ENCODE peak calls at places on chromosomes 3 and 15, in eight cellular contexts. G is IMR-90, Z is neural progenitor cell, B is heart left ventricle, Y is mesenchymal stem cell, Q is GM23338, C is H1, P is NT2/D1. D is an unnamed sample. For H3K4me1, the result is how much of the 10 kb centered on the place peaks cover.

GRCh38 chr15:45642203-45642932 is 7.5 kb downstream of the SQOR start:
- DNase-seq in G (peak), Z (no peak), B (no peak), Y (peak), Q (no peak), C (no peak), P (no peak), D (no peak)

GRCh38 chr3:20999661-21000060 is 751.3 kb downstream of the ZNF385D start:
- DNase-seq in G (no peak), Z (no peak), B (no peak), Y (no peak), Q (no peak), C (no peak), P (no peak), D (no peak)

GRCh38 chr15:80991446-80991845 is 1.8 kb upstream of the MESD start:
- DNase-seq in G (peak), Z (no peak), B (no peak), Y (peak), Q (no peak), C (no peak), P (no peak), D (no peak)

GRCh38 chr3:178084938-178085816 is 451.1 kb upstream of the KCNMB2 start:
- DNase-seq in G (peak), Z (peak), B (peak), Y (peak), Q (peak), C (peak), P (peak), D (peak)

GRCh38 chr3:129656659-129657247 is 50.3 kb upstream of the PLXND1 start:
- DNase-seq in G (no peak), Z (no peak), B (no peak), Y (no peak), Q (peak), C (no peak), P (no peak), D (peak)

GRCh38 chr3:51682526-51682925 is 11.5 kb downstream of the TEX264 start:
- DNase-seq in G (no peak), Z (no peak), B (peak), Y (no peak), Q (no peak), C (no peak), P (no peak), D (no peak)

GRCh38 chr3:31704651-31705179 is 172.0 kb downstream of the STT3B start:
- DNase-seq in G (peak), Z (no peak), B (peak), Y (peak), Q (no peak), C (no peak), P (no peak), D (peak)

GRCh38 chr15:27017168-27017809 is 46.3 kb downstream of the GABRG3 start:
- DNase-seq in G (peak), Z (peak), B (no peak), Y (peak), Q (peak), C (peak), P (peak), D (peak)

GRCh38 chr3:41094351-41094750 is 105.0 kb upstream of the CTNNB1 start:
- DNase-seq in G (no peak), Z (no peak), B (no peak), Y (no peak), Q (no peak), C (no peak), P (no peak), D (no peak)

GRCh38 chr15:52651868-52652267 is 27.3 kb downstream of the ATOSA start:
- DNase-seq in G (peak), Z (peak), B (peak), Y (peak), Q (peak), C (no peak), P (no peak), D (peak)

GRCh38 chr3:32347286-32348125 is 44.1 kb upstream of the CMTM7 start:
- DNase-seq in G (no peak), Z (no peak), B (peak), Y (no peak), Q (peak), C (no peak), P (no peak), D (no peak)

GRCh38 chr15:90836296-90836871 is 32.0 kb upstream of the FURIN start:
- DNase-seq in G (peak), Z (no peak), B (no peak), Y (peak), Q (no peak), C (no peak), P (no peak), D (peak)

GRCh38 chr3:14885307-14885706 is 62.1 kb upstream of the NR2C2 start:
- DNase-seq in G (no peak), Z (no peak), B (no peak), Y (no peak), Q (no peak), C (no peak), P (no peak), D (no peak)

GRCh38 chr3:120496278-120496975 is 45.6 kb upstream of the FSTL1 start:
- DNase-seq in G (peak), Z (no peak), B (no peak), Y (peak), Q (no peak), C (no peak), P (no peak), D (peak)

GRCh38 chr3:15458212-15458780 is 30.9 kb downstream of the EAF1 start:
- DNase-seq in G (no peak), Z (no peak), B (no peak), Y (no peak), Q (no peak), C (no peak), P (no peak), D (no peak)

GRCh38 chr3:18544135-18544534 is 119.0 kb upstream of the SATB1 start:
- DNase-seq in G (no peak), Z (no peak), B (no peak), Y (no peak), Q (no peak), C (no peak), P (no peak), D (no peak)

GRCh38 chr3:17398959-17399551 is 343.4 kb downstream of the TBC1D5 start:
- DNase-seq in G (no peak), Z (no peak), B (no peak), Y (no peak), Q (no peak), C (no peak), P (no peak), D (no peak)

GRCh38 chr15:38705421-38706219 is 141.0 kb upstream of the RASGRP1 start:
- DNase-seq in G (no peak), Z (peak), B (no peak), Y (no peak), Q (peak), C (no peak), P (no peak), D (no peak)

GRCh38 chr3:158711886-158712285 is 20.4 kb downstream of the RARRES1 start:
- DNase-seq in G (peak), Z (no peak), B (no peak), Y (peak), Q (no peak), C (no peak), P (no peak), D (peak)

GRCh38 chr3:39808467-39809180 is 785 bp upstream of the MYRIP start:
- DNase-seq in G (no peak), Z (peak), B (no peak), Y (peak), Q (peak), C (peak), P (no peak), D (peak)

GRCh38 chr15:80580107-80580506 is 115.0 kb upstream of the ABHD17C start:
- DNase-seq in G (peak), Z (no peak), B (no peak), Y (peak), Q (no peak), C (no peak), P (no peak), D (no peak)

GRCh38 chr3:126476976-126477330 is 1.3 kb upstream of the ZXDC start:
- DNase-seq in G (no peak), Z (peak), B (no peak), Y (no peak), Q (peak), C (no peak), P (no peak), D (no peak)

GRCh38 chr15:98682992-98683701 is 34.8 kb downstream of the IGF1R start:
- DNase-seq in G (peak), Z (no peak), B (no peak), Y (peak), Q (no peak), C (no peak), P (no peak), D (no peak)

GRCh38 chr3:165128544-165128943 is 50.2 kb upstream of the SI start:
- DNase-seq in G (no peak), Z (no peak), B (no peak), Y (no peak), Q (no peak), C (no peak), P (no peak), D (no peak)

GRCh38 chr3:94615275-94616065 is 552.6 kb downstream of the NSUN3 start:
- DNase-seq in G (no peak), Z (no peak), B (no peak), Y (no peak), Q (no peak), C (no peak), P (no peak), D (no peak)

GRCh38 chr3:158103131-158103955 is 2.9 kb downstream of the SHOX2 start:
- DNase-seq in G (no peak), Z (peak), B (peak), Y (peak), Q (peak), C (peak), P (no peak), D (no peak)

GRCh38 chr3:134471521-134472193 is 14.1 kb downstream of the ANAPC13 start:
- DNase-seq in G (peak), Z (no peak), B (no peak), Y (peak), Q (no peak), C (no peak), P (no peak), D (no peak)

GRCh38 chr3:169948559-169949371 is 17.8 kb upstream of the SEC62 start:
- DNase-seq in G (no peak), Z (no peak), B (no peak), Y (no peak), Q (no peak), C (no peak), P (no peak), D (no peak)

GRCh38 chr15:82768414-82769081 is 37.3 kb downstream of the FSD2 start:
- DNase-seq in G (peak), Z (no peak), B (no peak), Y (no peak), Q (no peak), C (no peak), P (no peak), D (no peak)

GRCh38 chr3:59262076-59262498 is 212.3 kb upstream of the CFAP20DC start:
- DNase-seq in G (no peak), Z (no peak), B (no peak), Y (no peak), Q (no peak), C (no peak), P (no peak), D (no peak)

GRCh38 chr15:100172356-100173024 is 169.3 kb downstream of the ADAMTS17 start:
- DNase-seq in G (no peak), Z (no peak), B (no peak), Y (no peak), Q (no peak), C (no peak), P (no peak), D (no peak)

GRCh38 chr3:15959434-15959811 is 161.6 kb upstream of the ANKRD28 start:
- DNase-seq in G (peak), Z (no peak), B (no peak), Y (no peak), Q (no peak), C (no peak), P (no peak), D (no peak)

GRCh38 chr15:26472661-26473060 is 300.2 kb downstream of the GABRB3 start:
- DNase-seq in G (no peak), Z (no peak), B (no peak), Y (no peak), Q (no peak), C (no peak), P (no peak), D (no peak)

GRCh38 chr3:77039606-77040553 is at the start of gene ROBO2:
- DNase-seq in G (peak), Z (peak), B (peak), Y (peak), Q (peak), C (peak), P (peak), D (peak)

GRCh38 chr3:173876476-173876875 is 478.9 kb downstream of the NLGN1 start:
- DNase-seq in G (no peak), Z (no peak), B (no peak), Y (peak), Q (peak), C (no peak), P (no peak), D (no peak)

GRCh38 chr3:109387241-109387640 is 49.9 kb upstream of the DPPA4 start:
- DNase-seq in G (no peak), Z (no peak), B (no peak), Y (no peak), Q (no peak), C (no peak), P (no peak), D (no peak)

DNA sequence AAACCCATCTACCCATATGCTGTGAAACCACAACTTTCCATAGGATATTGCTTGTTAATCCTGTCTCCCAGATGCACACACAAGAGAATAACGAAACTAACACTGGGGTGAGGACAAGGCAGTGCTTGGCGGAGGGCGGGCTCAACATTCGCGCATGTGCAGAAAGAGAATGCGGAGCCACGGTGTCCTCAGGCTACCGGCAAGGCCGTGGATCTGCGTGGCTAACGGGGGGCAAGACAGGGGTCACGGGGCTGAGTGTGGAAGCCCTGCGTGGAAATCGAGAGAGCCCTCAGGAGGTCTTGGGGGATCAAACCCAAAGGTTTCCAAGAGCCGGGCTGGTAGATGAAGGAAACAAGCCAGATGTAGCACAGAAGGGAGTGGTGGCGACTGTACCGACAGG is 48.4 kb upstream of the TRA2B start:
- DNase-seq in G (no peak), Z (no peak), B (no peak), Y (no peak), Q (no peak), C (no peak), P (no peak), D (no peak)
- H3K4me3 ChIP-seq in G (no peak), Z (no peak), B (no peak), Y (no peak), Q (no peak), C (no peak), P (no peak), D (no peak)

GRCh38 chr15:41935566-41936020 is 36.8 kb downstream of the EHD4 start:
- DNase-seq in G (no peak), Z (no peak), B (no peak), Y (peak), Q (no peak), C (no peak), P (no peak), D (no peak)

GRCh38 chr15:41934843-41935242 is 37.5 kb downstream of the EHD4 start:
- DNase-seq in G (no peak), Z (no peak), B (no peak), Y (no peak), Q (peak), C (peak), P (no peak), D (peak)

GRCh38 chr15:41937568-41937923 is 34.8 kb downstream of the EHD4 start:
- DNase-seq in G (no peak), Z (no peak), B (no peak), Y (peak), Q (no peak), C (no peak), P (no peak), D (no peak)

GRCh38 chr15:41936649-41937567 is 35.4 kb downstream of the EHD4 start:
- DNase-seq in G (peak), Z (no peak), B (peak), Y (peak), Q (no peak), C (no peak), P (no peak), D (no peak)

DNA sequence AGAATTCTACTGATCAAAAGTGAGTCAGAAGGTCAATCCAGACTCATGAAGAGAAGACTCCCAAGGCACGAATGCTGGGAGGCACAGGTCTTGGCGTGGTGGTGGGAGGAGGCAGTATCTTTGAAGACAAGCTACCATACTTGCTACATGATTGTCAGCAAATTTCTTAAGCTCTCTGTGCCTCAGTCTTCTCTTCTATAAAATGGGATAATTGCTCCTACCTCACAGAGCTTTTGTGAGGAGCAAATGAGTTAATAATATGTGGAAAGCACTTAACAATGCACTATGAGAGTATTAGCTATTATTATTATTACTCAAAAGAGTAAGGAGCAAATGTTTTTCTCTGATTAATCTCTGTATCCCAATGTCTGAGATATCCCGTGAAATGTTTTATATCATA is 36.2 kb downstream of the EHD4 start:
- DNase-seq in G (no peak), Z (no peak), B (no peak), Y (no peak), Q (no peak), C (no peak), P (no peak), D (no peak)
- H3K4me1 ChIP-seq in G (under half), Z (under half), B (half or more), Y (under half), Q (under half), C (under half), P (under half), D (under half)

DNA sequence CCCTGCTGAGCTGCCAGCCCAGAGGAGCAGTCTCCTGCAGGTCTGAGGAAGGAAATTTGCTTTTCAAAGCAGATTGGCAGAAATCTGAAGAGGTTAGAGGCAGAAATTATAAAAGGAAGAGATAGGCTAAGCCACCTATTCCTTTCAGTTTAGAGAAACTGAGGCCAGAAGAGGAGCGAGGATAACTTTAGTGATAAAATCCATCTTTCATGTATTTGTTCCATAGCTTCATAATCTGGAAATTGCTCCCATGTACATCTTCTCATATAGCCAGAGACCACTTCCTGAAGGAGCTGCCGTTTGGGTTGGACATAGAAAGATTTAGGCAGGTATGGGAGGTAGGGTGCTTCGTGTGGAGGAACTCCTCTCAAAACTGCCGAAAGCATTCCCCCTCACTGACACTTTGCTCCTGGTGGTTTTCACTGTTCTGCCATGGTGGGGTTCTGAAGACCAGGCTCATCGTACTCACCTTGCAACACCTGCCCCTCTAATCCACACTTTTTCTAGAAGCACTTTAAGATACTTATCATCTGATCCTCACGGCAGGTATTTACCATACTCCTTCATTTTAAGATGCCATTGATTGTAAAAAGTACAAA is 670 bp upstream of the ACAP2 start:
- DNase-seq in G (no peak), Z (peak), B (no peak), Y (no peak), Q (no peak), C (no peak), P (no peak), D (no peak)
- H3K4me3 ChIP-seq in G (no peak), Z (peak), B (peak), Y (no peak), Q (peak), C (peak), P (peak), D (peak)

GRCh38 chr15:63233667-63234419 is 43.6 kb upstream of the APH1B start:
- DNase-seq in G (peak), Z (no peak), B (no peak), Y (peak), Q (no peak), C (no peak), P (no peak), D (no peak)
- H3K4me1 ChIP-seq in G (under half), Z (under half), B (under half), Y (under half), Q (under half), C (under half), P (under half), D (under half)

GRCh38 chr15:71096676-71097075 is 18.6 kb upstream of the THSD4 start:
- DNase-seq in G (peak), Z (no peak), B (no peak), Y (peak), Q (no peak), C (peak), P (no peak), D (no peak)
- H3K4me3 ChIP-seq in G (no peak), Z (no peak), B (no peak), Y (no peak), Q (no peak), C (no peak), P (no peak), D (no peak)

DNA sequence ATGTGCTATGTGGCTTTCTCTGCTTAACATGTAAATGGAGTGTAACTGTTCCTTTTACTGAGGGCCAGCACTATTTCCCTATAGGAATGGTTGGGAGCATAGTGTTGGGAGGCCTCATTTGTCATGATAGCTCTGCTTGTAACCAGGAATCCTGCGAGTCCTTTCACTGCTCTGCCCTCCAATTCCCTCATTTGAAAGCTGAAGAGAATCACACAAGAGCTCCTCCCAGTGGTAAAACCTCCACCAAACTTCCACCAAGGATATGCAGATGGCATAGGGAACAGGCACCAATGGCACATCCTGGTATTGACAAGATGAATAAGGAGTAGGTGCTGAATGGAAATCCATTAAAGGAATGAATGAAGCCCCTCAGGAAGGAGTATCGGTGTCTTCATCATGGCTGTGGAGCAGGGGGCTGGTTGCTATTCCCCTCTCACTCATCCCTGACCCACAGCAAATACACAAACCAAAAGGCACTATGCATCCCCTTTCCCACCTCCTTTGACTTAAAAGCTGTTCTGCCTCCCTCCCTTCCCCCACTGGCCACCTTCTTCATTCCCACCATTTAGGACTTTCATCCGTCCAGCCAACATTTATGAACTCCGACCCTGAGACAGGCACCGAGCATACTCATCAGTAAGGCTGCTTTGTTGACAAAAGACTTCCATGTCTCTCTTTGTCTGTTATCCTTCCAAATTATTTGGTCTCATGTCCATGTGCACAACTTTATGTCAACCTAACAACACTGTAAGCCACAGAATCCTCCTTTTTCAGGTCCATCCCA is 560.8 kb downstream of the FOXP1 start:
- DNase-seq in G (peak), Z (peak), B (no peak), Y (no peak), Q (peak), C (peak), P (peak), D (peak)
- H3K4me1 ChIP-seq in G (under half), Z (under half), B (under half), Y (under half), Q (under half), C (under half), P (under half), D (under half)